ENCODE peak calls at places on chromosomes 6 and 20, in seven cellular contexts. One of them, this sample, is unnamed.

GRCh38 chr6:24918641-24919403 is 16.9 kb downstream of the RIPOR2 start:
- ATAC-seq in lower lobe of right lung: no peak
- ATAC-seq in gastrocnemius medialis: peak; percentile 98
- ATAC-seq in upper lobe of right lung: no peak
- ATAC-seq in heart left ventricle: peak; percentile 90
- ATAC-seq in right cardiac atrium: peak; percentile 44
- ATAC-seq in A549: no peak
- ATAC-seq in this sample: no peak

GRCh38 chr6:63066053-63066704 is 145.1 kb upstream of the FKBP1C start:
- ATAC-seq in lower lobe of right lung: no peak
- ATAC-seq in gastrocnemius medialis: no peak
- ATAC-seq in upper lobe of right lung: peak; percentile 62
- ATAC-seq in heart left ventricle: no peak
- ATAC-seq in right cardiac atrium: no peak
- ATAC-seq in A549: peak; percentile 72
- ATAC-seq in this sample: no peak

GRCh38 chr6:137697267-137697938 is 169.7 kb upstream of the TNFAIP3 start:
- ATAC-seq in lower lobe of right lung: no peak
- ATAC-seq in gastrocnemius medialis: no peak
- ATAC-seq in upper lobe of right lung: peak; percentile 50
- ATAC-seq in heart left ventricle: peak; percentile 48
- ATAC-seq in right cardiac atrium: peak; percentile 78
- ATAC-seq in A549: peak; percentile 92
- ATAC-seq in this sample: peak; percentile 22

GRCh38 chr6:84553527-84553926 is 210.9 kb downstream of the TBX18 start:
- ATAC-seq in lower lobe of right lung: peak; percentile 54
- ATAC-seq in gastrocnemius medialis: no peak
- ATAC-seq in upper lobe of right lung: peak; percentile 32
- ATAC-seq in heart left ventricle: no peak
- ATAC-seq in right cardiac atrium: no peak
- ATAC-seq in A549: no peak
- ATAC-seq in this sample: no peak

GRCh38 chr6:45791181-45791580 is 224.5 kb downstream of the CLIC5 start:
- ATAC-seq in lower lobe of right lung: no peak
- ATAC-seq in gastrocnemius medialis: no peak
- ATAC-seq in upper lobe of right lung: no peak
- ATAC-seq in heart left ventricle: no peak
- ATAC-seq in right cardiac atrium: no peak
- ATAC-seq in A549: no peak
- ATAC-seq in this sample: no peak

GRCh38 chr20:43994486-43995100 is 79.9 kb downstream of the TOX2 start:
- ATAC-seq in lower lobe of right lung: no peak
- ATAC-seq in gastrocnemius medialis: no peak
- ATAC-seq in upper lobe of right lung: no peak
- ATAC-seq in heart left ventricle: no peak
- ATAC-seq in right cardiac atrium: peak; percentile 62
- ATAC-seq in A549: no peak
- ATAC-seq in this sample: no peak

GRCh38 chr6:41723178-41723935 is 12.1 kb downstream of the TFEB start:
- ATAC-seq in lower lobe of right lung: peak; percentile 94
- ATAC-seq in gastrocnemius medialis: peak; percentile 66
- ATAC-seq in upper lobe of right lung: peak; percentile 94
- ATAC-seq in heart left ventricle: peak; percentile 93
- ATAC-seq in right cardiac atrium: peak; percentile 89
- ATAC-seq in A549: peak; percentile 97
- ATAC-seq in this sample: peak; percentile 90

GRCh38 chr6:142331075-142331551 is 29.3 kb downstream of the ADGRG6 start:
- ATAC-seq in lower lobe of right lung: no peak
- ATAC-seq in gastrocnemius medialis: no peak
- ATAC-seq in upper lobe of right lung: no peak
- ATAC-seq in heart left ventricle: no peak
- ATAC-seq in right cardiac atrium: no peak
- ATAC-seq in A549: no peak
- ATAC-seq in this sample: no peak

GRCh38 chr20:37528442-37529213 is 952 bp upstream of the BLCAP start:
- ATAC-seq in lower lobe of right lung: no peak
- ATAC-seq in gastrocnemius medialis: no peak
- ATAC-seq in upper lobe of right lung: no peak
- ATAC-seq in heart left ventricle: no peak
- ATAC-seq in right cardiac atrium: no peak
- ATAC-seq in A549: peak; percentile 36
- ATAC-seq in this sample: no peak

GRCh38 chr6:117317261-117317660 is 51.9 kb downstream of the VGLL2 start:
- ATAC-seq in lower lobe of right lung: no peak
- ATAC-seq in gastrocnemius medialis: peak; percentile 79
- ATAC-seq in upper lobe of right lung: no peak
- ATAC-seq in heart left ventricle: no peak
- ATAC-seq in right cardiac atrium: no peak
- ATAC-seq in A549: peak; percentile 76
- ATAC-seq in this sample: no peak

GRCh38 chr6:166563200-166563599 is 23.3 kb downstream of the RAMACL start:
- ATAC-seq in lower lobe of right lung: no peak
- ATAC-seq in gastrocnemius medialis: no peak
- ATAC-seq in upper lobe of right lung: no peak
- ATAC-seq in heart left ventricle: no peak
- ATAC-seq in right cardiac atrium: no peak
- ATAC-seq in A549: no peak
- ATAC-seq in this sample: no peak

GRCh38 chr6:52152692-52153091 is 33.5 kb upstream of the IL17A start:
- ATAC-seq in lower lobe of right lung: no peak
- ATAC-seq in gastrocnemius medialis: no peak
- ATAC-seq in upper lobe of right lung: no peak
- ATAC-seq in heart left ventricle: no peak
- ATAC-seq in right cardiac atrium: no peak
- ATAC-seq in A549: no peak
- ATAC-seq in this sample: no peak

GRCh38 chr6:73129653-73130443 is 95.4 kb downstream of the KHDC1L start:
- ATAC-seq in lower lobe of right lung: peak; percentile 91
- ATAC-seq in gastrocnemius medialis: peak; percentile 85
- ATAC-seq in upper lobe of right lung: peak; percentile 97
- ATAC-seq in heart left ventricle: peak; percentile 56
- ATAC-seq in right cardiac atrium: peak; percentile 82
- ATAC-seq in A549: peak; percentile 99
- ATAC-seq in this sample: peak; percentile 84

GRCh38 chr6:157487110-157487773 is 106.3 kb downstream of the ZDHHC14 start:
- ATAC-seq in lower lobe of right lung: peak; percentile 8
- ATAC-seq in gastrocnemius medialis: no peak
- ATAC-seq in upper lobe of right lung: no peak
- ATAC-seq in heart left ventricle: no peak
- ATAC-seq in right cardiac atrium: peak; percentile 16
- ATAC-seq in A549: no peak
- ATAC-seq in this sample: no peak

GRCh38 chr6:143337201-143337949 is 113.1 kb downstream of the ADAT2 start:
- ATAC-seq in lower lobe of right lung: peak; percentile 38
- ATAC-seq in gastrocnemius medialis: no peak
- ATAC-seq in upper lobe of right lung: peak; percentile 67
- ATAC-seq in heart left ventricle: peak; percentile 49
- ATAC-seq in right cardiac atrium: no peak
- ATAC-seq in A549: peak; percentile 85
- ATAC-seq in this sample: no peak

GRCh38 chr6:29953706-29954105 is 11.4 kb downstream of the HLA-A start:
- ATAC-seq in lower lobe of right lung: no peak
- ATAC-seq in gastrocnemius medialis: no peak
- ATAC-seq in upper lobe of right lung: no peak
- ATAC-seq in heart left ventricle: no peak
- ATAC-seq in right cardiac atrium: no peak
- ATAC-seq in A549: no peak
- ATAC-seq in this sample: no peak

GRCh38 chr6:81265106-81265505 is 487.4 kb downstream of the TENT5A start:
- ATAC-seq in lower lobe of right lung: peak; percentile 39
- ATAC-seq in gastrocnemius medialis: peak; percentile 94
- ATAC-seq in upper lobe of right lung: no peak
- ATAC-seq in heart left ventricle: peak; percentile 49
- ATAC-seq in right cardiac atrium: peak; percentile 70
- ATAC-seq in A549: no peak
- ATAC-seq in this sample: peak; percentile 77

GRCh38 chr6:37868447-37868825 is 48.9 kb downstream of the ZFAND3 start:
- ATAC-seq in lower lobe of right lung: no peak
- ATAC-seq in gastrocnemius medialis: no peak
- ATAC-seq in upper lobe of right lung: peak; percentile 41
- ATAC-seq in heart left ventricle: no peak
- ATAC-seq in right cardiac atrium: peak; percentile 51
- ATAC-seq in A549: peak; percentile 31
- ATAC-seq in this sample: no peak

GRCh38 chr6:132687306-132687705 is 26.5 kb downstream of the VNN1 start:
- ATAC-seq in lower lobe of right lung: no peak
- ATAC-seq in gastrocnemius medialis: no peak
- ATAC-seq in upper lobe of right lung: peak; percentile 36
- ATAC-seq in heart left ventricle: no peak
- ATAC-seq in right cardiac atrium: no peak
- ATAC-seq in A549: peak; percentile 82
- ATAC-seq in this sample: no peak

GRCh38 chr20:34581341-34582189 is 23.0 kb downstream of the MAP1LC3A start:
- ATAC-seq in lower lobe of right lung: no peak
- ATAC-seq in gastrocnemius medialis: no peak
- ATAC-seq in upper lobe of right lung: no peak
- ATAC-seq in heart left ventricle: no peak
- ATAC-seq in right cardiac atrium: peak; percentile 60
- ATAC-seq in A549: no peak
- ATAC-seq in this sample: peak; percentile 31

GRCh38 chr6:5153186-5153585 is 68.0 kb downstream of the PPP1R3G start:
- ATAC-seq in lower lobe of right lung: no peak
- ATAC-seq in gastrocnemius medialis: no peak
- ATAC-seq in upper lobe of right lung: no peak
- ATAC-seq in heart left ventricle: no peak
- ATAC-seq in right cardiac atrium: no peak
- ATAC-seq in A549: no peak
- ATAC-seq in this sample: no peak

GRCh38 chr6:38572186-38572813 is 67.4 kb downstream of the BTBD9 start:
- ATAC-seq in lower lobe of right lung: peak; percentile 34
- ATAC-seq in gastrocnemius medialis: no peak
- ATAC-seq in upper lobe of right lung: peak; percentile 12
- ATAC-seq in heart left ventricle: peak; percentile 47
- ATAC-seq in right cardiac atrium: no peak
- ATAC-seq in A549: no peak
- ATAC-seq in this sample: no peak

GRCh38 chr20:48990467-48990866 is 55.6 kb upstream of the CSE1L start:
- ATAC-seq in lower lobe of right lung: no peak
- ATAC-seq in gastrocnemius medialis: no peak
- ATAC-seq in upper lobe of right lung: no peak
- ATAC-seq in heart left ventricle: no peak
- ATAC-seq in right cardiac atrium: no peak
- ATAC-seq in A549: no peak
- ATAC-seq in this sample: no peak

DNA sequence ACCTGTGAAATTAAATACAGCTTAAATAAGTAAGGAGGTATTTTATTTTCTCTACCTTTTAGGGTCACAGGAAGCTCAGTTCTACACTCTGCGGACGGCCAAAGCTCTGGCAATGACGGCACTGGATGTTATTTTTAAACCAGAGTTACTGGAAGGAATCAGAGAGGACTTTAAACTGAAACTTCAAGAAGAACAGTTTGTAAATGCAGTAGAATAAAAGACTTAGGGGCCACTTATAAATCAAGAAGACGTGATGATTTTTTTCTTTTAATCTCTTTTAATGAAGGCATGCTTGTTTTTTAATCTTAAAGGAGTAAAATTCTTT is 16.2 kb downstream of the PM20D2 start:
- ATAC-seq in lower lobe of right lung: no peak
- ATAC-seq in gastrocnemius medialis: peak; percentile 95
- ATAC-seq in upper lobe of right lung: no peak
- ATAC-seq in heart left ventricle: peak; percentile 95
- ATAC-seq in right cardiac atrium: peak; percentile 92
- ATAC-seq in A549: no peak
- ATAC-seq in this sample: peak; percentile 91
- H3K4me3 ChIP-seq in lower lobe of right lung: no peak overlapping the region
- H3K4me3 ChIP-seq in gastrocnemius medialis: peak overlapping the region; percentile 2
- H3K4me3 ChIP-seq in upper lobe of right lung: no peak overlapping the region
- H3K4me3 ChIP-seq in heart left ventricle: peak overlapping the region; percentile 23
- H3K4me3 ChIP-seq in right cardiac atrium: no peak overlapping the region
- H3K4me3 ChIP-seq in A549: no peak overlapping the region
- H3K4me3 ChIP-seq in this sample: peak overlapping the region; percentile 23

GRCh38 chr20:25229486-25230176 is 18.3 kb upstream of the PYGB start:
- ATAC-seq in lower lobe of right lung: no peak
- ATAC-seq in gastrocnemius medialis: no peak
- ATAC-seq in upper lobe of right lung: no peak
- ATAC-seq in heart left ventricle: no peak
- ATAC-seq in right cardiac atrium: no peak
- ATAC-seq in A549: no peak
- ATAC-seq in this sample: no peak
- H3K4me3 ChIP-seq in lower lobe of right lung: no peak overlapping the region
- H3K4me3 ChIP-seq in gastrocnemius medialis: no peak overlapping the region
- H3K4me3 ChIP-seq in upper lobe of right lung: no peak overlapping the region
- H3K4me3 ChIP-seq in heart left ventricle: no peak overlapping the region
- H3K4me3 ChIP-seq in right cardiac atrium: no peak overlapping the region
- H3K4me3 ChIP-seq in A549: no peak overlapping the region
- H3K4me3 ChIP-seq in this sample: no peak overlapping the region

GRCh38 chr6:14476793-14477531 is 359.4 kb downstream of the CD83 start:
- ATAC-seq in lower lobe of right lung: peak; percentile 81
- ATAC-seq in gastrocnemius medialis: peak; percentile 84
- ATAC-seq in upper lobe of right lung: peak; percentile 62
- ATAC-seq in heart left ventricle: peak; percentile 96
- ATAC-seq in right cardiac atrium: peak; percentile 88
- ATAC-seq in A549: peak; percentile 95
- ATAC-seq in this sample: peak; percentile 98
- H3K4me3 ChIP-seq in lower lobe of right lung: no peak overlapping the region
- H3K4me3 ChIP-seq in gastrocnemius medialis: no peak overlapping the region
- H3K4me3 ChIP-seq in upper lobe of right lung: no peak overlapping the region
- H3K4me3 ChIP-seq in heart left ventricle: no peak overlapping the region
- H3K4me3 ChIP-seq in right cardiac atrium: no peak overlapping the region
- H3K4me3 ChIP-seq in A549: peak overlapping the region; percentile 6
- H3K4me3 ChIP-seq in this sample: peak overlapping the region; percentile 33

DNA sequence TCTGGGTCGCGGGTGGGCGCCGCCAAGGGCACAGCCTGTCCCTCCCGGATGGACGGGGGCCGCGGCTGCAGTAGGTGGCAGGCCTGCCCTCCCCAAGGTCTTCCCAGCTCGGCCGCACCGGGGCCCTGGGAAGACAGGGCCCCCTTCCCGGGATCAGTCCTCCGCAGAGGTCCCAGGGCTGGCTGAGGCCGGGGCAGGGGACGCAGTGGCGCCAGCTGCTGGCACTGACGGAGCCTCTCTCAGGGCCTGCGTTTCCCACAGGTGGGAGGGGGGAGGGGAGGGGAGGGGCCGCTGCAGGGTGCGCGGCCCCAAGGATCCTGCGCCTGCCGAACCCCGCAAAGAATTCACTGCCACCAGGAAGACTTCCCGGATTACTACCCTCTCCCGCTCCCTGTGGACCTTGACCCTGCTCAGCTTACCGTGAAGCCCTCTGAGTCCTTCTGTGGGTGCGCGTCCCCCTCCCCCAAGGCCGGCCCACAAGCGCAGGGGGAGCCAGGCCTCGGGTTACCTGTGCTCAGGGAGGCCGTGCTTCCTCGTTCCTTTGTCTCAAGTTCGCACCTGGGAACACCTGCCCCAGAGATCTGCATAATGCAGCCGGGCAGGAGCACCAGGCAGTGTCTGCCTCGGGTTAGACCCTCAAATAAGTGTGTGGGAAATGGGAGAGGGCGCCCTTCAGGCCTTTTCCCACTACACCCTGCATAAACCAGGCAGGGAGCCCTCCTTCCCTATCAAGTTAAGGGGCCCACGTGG is 5.1 kb downstream of the LZTS3 start:
- ATAC-seq in lower lobe of right lung: peak; percentile 82
- ATAC-seq in gastrocnemius medialis: no peak
- ATAC-seq in upper lobe of right lung: peak; percentile 75
- ATAC-seq in heart left ventricle: peak; percentile 48
- ATAC-seq in right cardiac atrium: no peak
- ATAC-seq in A549: no peak
- ATAC-seq in this sample: no peak
- H3K4me3 ChIP-seq in lower lobe of right lung: peak overlapping the region; percentile 48
- H3K4me3 ChIP-seq in gastrocnemius medialis: no peak overlapping the region
- H3K4me3 ChIP-seq in upper lobe of right lung: peak overlapping the region; percentile 42
- H3K4me3 ChIP-seq in heart left ventricle: peak overlapping the region; percentile 37
- H3K4me3 ChIP-seq in right cardiac atrium: peak overlapping the region; percentile 1
- H3K4me3 ChIP-seq in A549: no peak overlapping the region
- H3K4me3 ChIP-seq in this sample: no peak overlapping the region